ENCODE peak calls at places on chromosomes 12 and 14, in four cellular contexts. One of them, this sample, is unnamed.

GRCh38 chr12:104058796-104059195 is 5.5 kb upstream of the HCFC2 start:
- DNase-seq in thyroid gland: no peak
- DNase-seq in A549: no peak
- DNase-seq in fibroblast of mammary gland: no peak
- DNase-seq in this sample: no peak

GRCh38 chr12:123829561-123829960 is 67.5 kb downstream of the DNAH10 start:
- DNase-seq in A549: no peak
- DNase-seq in thyroid gland: no peak
- DNase-seq in fibroblast of mammary gland: peak
- DNase-seq in this sample: no peak

GRCh38 chr12:85191-85666 is 18.7 kb downstream of the IQSEC3 start:
- DNase-seq in thyroid gland: no peak
- DNase-seq in fibroblast of mammary gland: no peak
- DNase-seq in A549: no peak
- DNase-seq in this sample: no peak

GRCh38 chr12:51238037-51238509 is 553 bp upstream of the DAZAP2 start:
- DNase-seq in fibroblast of mammary gland: no peak
- DNase-seq in A549: no peak
- DNase-seq in thyroid gland: peak
- DNase-seq in this sample: no peak

GRCh38 chr14:39974036-39974435 is 541.8 kb upstream of the FBXO33 start:
- DNase-seq in A549: no peak
- DNase-seq in thyroid gland: no peak
- DNase-seq in fibroblast of mammary gland: no peak
- DNase-seq in this sample: no peak

GRCh38 chr12:57552306-57552651 is 2.4 kb downstream of the KIF5A start:
- DNase-seq in thyroid gland: no peak
- DNase-seq in A549: no peak
- DNase-seq in fibroblast of mammary gland: no peak
- DNase-seq in this sample: no peak

GRCh38 chr12:109461846-109462766 is 15.0 kb downstream of the KCTD10 start:
- DNase-seq in A549: peak
- DNase-seq in fibroblast of mammary gland: peak
- DNase-seq in thyroid gland: peak
- DNase-seq in this sample: peak

GRCh38 chr12:12872934-12873275 is 18.5 kb upstream of the GPRC5A start:
- DNase-seq in fibroblast of mammary gland: peak
- DNase-seq in thyroid gland: no peak
- DNase-seq in A549: no peak
- DNase-seq in this sample: no peak

DNA sequence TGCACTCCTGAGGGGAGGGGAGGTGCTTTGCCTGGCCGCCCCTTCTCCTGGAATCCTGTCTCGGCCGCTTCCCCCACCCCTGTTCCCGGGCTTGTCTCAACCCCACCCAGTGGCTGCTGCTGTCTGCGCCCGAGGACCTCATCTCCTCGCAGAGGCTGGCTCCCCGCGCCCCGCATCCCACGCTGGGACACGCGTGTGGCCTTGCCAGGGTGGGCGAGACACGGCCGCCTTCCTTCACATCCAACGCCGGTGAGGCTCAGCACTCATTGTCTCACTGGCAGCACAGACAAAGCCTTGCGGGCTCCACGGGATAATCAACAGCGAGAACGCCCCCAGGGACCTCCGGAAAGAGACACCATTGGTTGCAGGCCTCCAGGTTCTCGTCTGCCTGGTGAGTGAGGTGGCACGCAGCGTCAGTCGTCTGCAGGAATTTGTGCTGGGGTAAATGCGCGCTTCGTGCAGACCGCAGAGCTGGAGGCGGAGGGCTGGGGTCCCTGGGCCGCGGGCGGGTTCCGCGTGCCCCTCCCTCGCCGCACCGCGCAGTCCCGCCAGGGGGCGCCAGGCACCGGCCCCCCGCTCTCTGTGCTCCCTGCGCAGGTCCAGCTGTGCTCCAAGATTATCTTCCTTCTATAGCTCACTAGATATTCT is 26.8 kb downstream of the CCDC177 start:
- DNase-seq in fibroblast of mammary gland: peak
- DNase-seq in thyroid gland: peak
- DNase-seq in A549: no peak
- DNase-seq in this sample: no peak
- TF ChIP-seq CTCF in fibroblast of mammary gland: peak
- TF ChIP-seq CTCF in thyroid gland: peak
- TF ChIP-seq CTCF in A549: peak
- TF ChIP-seq CTCF in this sample: peak

GRCh38 chr12:54412786-54413185 is 6.3 kb downstream of the ITGA5 start:
- DNase-seq in thyroid gland: no peak
- DNase-seq in A549: no peak
- DNase-seq in fibroblast of mammary gland: no peak
- DNase-seq in this sample: no peak
- H3K4me3 ChIP-seq in thyroid gland: no peak
- H3K4me3 ChIP-seq in A549: no peak
- H3K4me3 ChIP-seq in fibroblast of mammary gland: no peak
- H3K4me3 ChIP-seq in this sample: no peak

GRCh38 chr14:41825622-41826021 is 218.9 kb downstream of the LRFN5 start:
- DNase-seq in thyroid gland: no peak
- DNase-seq in fibroblast of mammary gland: no peak
- DNase-seq in A549: no peak
- DNase-seq in this sample: no peak

DNA sequence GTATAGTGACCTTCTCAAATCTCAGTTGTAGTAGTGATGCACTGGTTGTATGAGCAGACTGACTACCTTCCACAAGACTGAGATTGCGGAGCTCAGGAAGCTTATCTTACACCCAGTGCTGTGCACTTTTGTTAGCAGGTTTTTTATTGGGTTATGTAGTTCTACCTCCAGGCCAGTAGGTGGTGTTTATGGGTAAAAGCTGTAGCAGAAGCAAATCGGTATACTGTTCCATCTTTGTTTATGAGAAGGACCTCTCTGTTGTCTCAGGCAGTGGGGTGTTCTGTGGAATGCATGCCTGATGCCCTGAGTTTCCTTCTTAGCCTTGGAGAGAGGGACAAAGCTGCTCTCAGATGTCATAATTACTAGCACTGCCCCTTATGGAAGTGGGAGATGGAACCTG is 217.8 kb downstream of the LRFN5 start:
- DNase-seq in thyroid gland: no peak
- DNase-seq in A549: no peak
- DNase-seq in fibroblast of mammary gland: no peak
- DNase-seq in this sample: no peak
- TF ChIP-seq CTCF in thyroid gland: no peak
- TF ChIP-seq CTCF in A549: no peak
- TF ChIP-seq CTCF in fibroblast of mammary gland: peak
- TF ChIP-seq CTCF in this sample: no peak

GRCh38 chr14:52527052-52527451 is 25.3 kb downstream of the TXNDC16 start:
- DNase-seq in A549: no peak
- DNase-seq in thyroid gland: no peak
- DNase-seq in fibroblast of mammary gland: no peak
- DNase-seq in this sample: no peak

GRCh38 chr14:52536269-52536668 is 16.0 kb downstream of the TXNDC16 start:
- DNase-seq in A549: no peak
- DNase-seq in thyroid gland: no peak
- DNase-seq in fibroblast of mammary gland: no peak
- DNase-seq in this sample: no peak

GRCh38 chr14:52531481-52531880 is 20.8 kb downstream of the TXNDC16 start:
- DNase-seq in fibroblast of mammary gland: no peak
- DNase-seq in thyroid gland: no peak
- DNase-seq in A549: no peak
- DNase-seq in this sample: no peak
- H3K4me3 ChIP-seq in fibroblast of mammary gland: no peak
- H3K4me3 ChIP-seq in thyroid gland: no peak
- H3K4me3 ChIP-seq in A549: no peak
- H3K4me3 ChIP-seq in this sample: no peak

GRCh38 chr12:48934312-48934706 is 9.0 kb upstream of the FKBP11 start:
- DNase-seq in A549: peak
- DNase-seq in thyroid gland: no peak
- DNase-seq in fibroblast of mammary gland: no peak
- DNase-seq in this sample: no peak
- TF ChIP-seq CTCF in A549: peak
- TF ChIP-seq CTCF in thyroid gland: no peak
- TF ChIP-seq CTCF in fibroblast of mammary gland: peak
- TF ChIP-seq CTCF in this sample: peak